ENCODE peak calls at places on chromosomes 6 and 20, in eight cellular contexts. D is fibroblast of lung, Z is RWPE2, H is astrocyte of the cerebellum, S is adrenal gland, X is transverse colon, V is nephron progenitor cell, N is prostate gland. A is an unnamed sample.

GRCh38 chr6:99276747-99277146 is 72.7 kb downstream of the FAXC start:
- DNase-seq in N (no peak), Z (no peak), H (no peak), D (peak), X (no peak), S (no peak), V (no peak), A (peak)

GRCh38 chr6:168156742-168157265 is 77.8 kb upstream of the FRMD1 start:
- DNase-seq in N (no peak), Z (no peak), V (no peak), D (peak), X (no peak), S (no peak), H (no peak), A (no peak)

GRCh38 chr6:108760158-108761050 is 87.8 kb upstream of the ARMC2 start:
- DNase-seq in X (no peak), D (peak), S (no peak), N (no peak), Z (no peak), H (peak), V (no peak), A (peak)

GRCh38 chr6:122079906-122080305 is 319.5 kb upstream of the HSF2 start:
- DNase-seq in N (no peak), D (no peak), S (no peak), Z (no peak), H (no peak), V (no peak), X (no peak), A (no peak)

GRCh38 chr6:158292016-158292415 is 20.2 kb upstream of the TULP4 start:
- DNase-seq in N (no peak), X (no peak), D (no peak), Z (no peak), S (no peak), V (no peak), H (no peak), A (no peak)

GRCh38 chr20:32828029-32828666 is 8.4 kb downstream of the MAPRE1 start:
- DNase-seq in X (no peak), Z (no peak), H (no peak), V (no peak), D (peak), N (no peak), S (no peak), A (no peak)

GRCh38 chr6:145015739-145016558 is 719.4 kb downstream of the EPM2A start:
- DNase-seq in H (peak), V (no peak), X (no peak), Z (no peak), N (no peak), D (peak), S (peak), A (peak)

GRCh38 chr6:25835442-25836283 is 3.8 kb upstream of the SLC17A1 start:
- DNase-seq in S (no peak), Z (no peak), H (no peak), N (no peak), D (no peak), X (no peak), V (peak), A (peak)

GRCh38 chr6:14321992-14322772 is 204.6 kb downstream of the CD83 start:
- DNase-seq in Z (no peak), H (no peak), D (no peak), S (no peak), X (peak), V (no peak), N (no peak), A (no peak)

GRCh38 chr6:3847521-3847920 is 1.7 kb upstream of the FAM50B start:
- DNase-seq in X (no peak), V (no peak), S (no peak), D (no peak), H (no peak), N (no peak), Z (no peak), A (peak)

GRCh38 chr6:30914854-30915590 is 984 bp downstream of the VARS2 start:
- DNase-seq in X (no peak), H (no peak), Z (no peak), V (no peak), S (no peak), N (no peak), D (no peak), A (no peak)

GRCh38 chr6:105985816-105986632 is 100.1 kb upstream of the PRDM1 start:
- DNase-seq in X (peak), H (no peak), D (peak), Z (no peak), N (no peak), S (peak), V (peak), A (no peak)

GRCh38 chr20:50537546-50538201 is 27.5 kb downstream of the PTPN1 start:
- DNase-seq in N (no peak), D (no peak), S (no peak), V (no peak), H (no peak), Z (no peak), X (no peak), A (no peak)

GRCh38 chr20:17958326-17959256 is 10.0 kb downstream of the SNX5 start:
- DNase-seq in N (no peak), H (no peak), V (no peak), X (no peak), Z (no peak), S (no peak), D (peak), A (no peak)

GRCh38 chr20:60269571-60270162 is 311.4 kb downstream of the CDH26 start:
- DNase-seq in S (no peak), V (peak), X (no peak), Z (no peak), D (no peak), H (no peak), N (no peak), A (no peak)

GRCh38 chr6:144922120-144922722 is 637.1 kb downstream of the UTRN start:
- DNase-seq in N (no peak), Z (no peak), D (no peak), S (no peak), H (no peak), X (no peak), V (no peak), A (no peak)

GRCh38 chr6:166145751-166146150 is 21.9 kb downstream of the TBXT start:
- DNase-seq in Z (no peak), V (no peak), D (no peak), S (no peak), N (no peak), H (no peak), X (no peak), A (peak)

GRCh38 chr6:15247750-15248450 is 2.0 kb downstream of the JARID2 start:
- DNase-seq in H (no peak), D (peak), Z (peak), N (peak), S (peak), X (peak), V (peak), A (peak)

GRCh38 chr6:43708857-43709653 is 21.5 kb upstream of the MRPS18A start:
- DNase-seq in D (peak), S (peak), V (no peak), X (no peak), Z (no peak), H (no peak), N (no peak), A (peak)

GRCh38 chr6:166412156-166412910 is 29.6 kb upstream of the MPC1 start:
- DNase-seq in Z (no peak), N (no peak), X (no peak), D (no peak), V (no peak), S (no peak), H (no peak), A (no peak)

GRCh38 chr6:68559052-68559451 is 76.0 kb upstream of the ADGRB3 start:
- DNase-seq in H (peak), V (no peak), D (no peak), X (no peak), Z (no peak), N (no peak), S (no peak), A (no peak)
- TF ChIP-seq CTCF in H (peak), V (no peak), D (no peak), X (no peak), Z (no peak), N (no peak), S (no peak), A (no peak)

GRCh38 chr6:137872071-137872470 is 5.0 kb downstream of the TNFAIP3 start:
- DNase-seq in N (no peak), V (no peak), Z (no peak), X (no peak), H (no peak), S (no peak), D (peak), A (no peak)

GRCh38 chr6:137870286-137870685 is 3.2 kb downstream of the TNFAIP3 start:
- DNase-seq in D (no peak), X (no peak), H (no peak), V (no peak), S (no peak), N (no peak), Z (no peak), A (no peak)

GRCh38 chr6:137869781-137870180 is 2.7 kb downstream of the TNFAIP3 start:
- DNase-seq in H (no peak), Z (no peak), S (no peak), X (no peak), V (no peak), N (no peak), D (no peak), A (no peak)

GRCh38 chr6:137871299-137871698 is 4.2 kb downstream of the TNFAIP3 start:
- DNase-seq in V (no peak), S (no peak), D (no peak), H (no peak), N (no peak), Z (no peak), X (no peak), A (no peak)

GRCh38 chr6:137870744-137871247 is 3.7 kb downstream of the TNFAIP3 start:
- DNase-seq in D (no peak), H (no peak), N (no peak), V (no peak), X (no peak), S (no peak), Z (no peak), A (peak)
- TF ChIP-seq CTCF in D (no peak), H (peak), N (no peak), V (no peak), X (peak), S (no peak), Z (peak), A (peak)

GRCh38 chr20:41853803-41854202 is 235.6 kb upstream of the CHD6 start:
- DNase-seq in S (no peak), N (no peak), V (no peak), H (no peak), Z (no peak), X (no peak), D (no peak), A (no peak)

DNA sequence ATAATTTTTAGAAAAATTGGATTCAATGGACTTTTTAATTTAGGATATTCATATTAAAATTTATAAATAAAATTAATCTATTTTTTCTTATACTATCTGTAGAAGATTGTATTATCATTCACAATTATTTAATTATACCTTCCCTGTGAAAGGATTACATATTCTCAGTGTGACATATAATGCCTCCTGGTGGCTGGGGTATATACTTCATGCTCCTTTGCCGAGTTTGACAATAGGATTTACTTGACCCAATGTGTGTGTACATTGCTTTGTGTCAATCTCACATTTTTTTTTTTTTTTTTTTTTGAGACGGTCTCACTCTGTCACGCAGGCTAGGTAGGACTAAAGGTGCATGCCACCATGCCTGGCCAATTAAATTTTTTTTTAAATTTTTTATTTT is 230.0 kb upstream of the CHD6 start:
- DNase-seq in X (no peak), S (no peak), V (no peak), H (no peak), N (no peak), Z (no peak), D (no peak), A (no peak)
- TF ChIP-seq CTCF in X (no peak), S (peak), V (peak), H (no peak), N (no peak), Z (peak), D (no peak), A (no peak)

DNA sequence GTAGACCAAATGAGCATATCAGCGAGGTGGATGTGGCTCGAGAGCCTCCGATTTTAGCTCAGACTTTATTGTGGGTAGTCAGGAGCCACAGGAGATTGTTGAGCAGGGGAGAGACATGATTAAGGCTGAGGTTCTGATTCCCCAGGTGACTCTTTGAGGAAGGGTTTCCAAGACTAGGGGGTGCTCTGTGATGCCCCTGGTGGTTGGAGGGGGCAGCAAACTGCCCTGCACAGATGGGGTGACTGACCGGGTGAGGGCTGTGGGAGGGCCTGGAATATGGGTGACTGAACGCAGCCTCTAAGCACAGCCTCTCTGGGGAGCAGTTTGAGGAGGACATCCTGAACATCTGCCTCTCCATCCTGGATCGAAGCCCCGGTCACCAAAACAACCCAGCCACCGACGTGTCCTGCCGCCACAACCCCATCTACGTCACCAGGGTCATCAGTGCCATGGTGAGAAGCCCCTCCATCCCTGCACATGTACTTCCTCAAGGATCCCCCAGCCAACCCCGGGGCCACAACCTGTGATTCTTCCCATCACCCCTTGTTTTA is 17.0 kb downstream of the TGM6 start:
- DNase-seq in D (no peak), S (no peak), V (no peak), H (no peak), N (no peak), X (no peak), Z (no peak), A (no peak)
- TF ChIP-seq CTCF in D (no peak), S (no peak), V (no peak), H (no peak), N (no peak), X (no peak), Z (no peak), A (no peak)

A was measured in fibroblast of pulmonary artery.